ENCODE peak calls at places on chromosomes 4 and X, in five cellular contexts. P is K562, J is SK-N-SH, C is GM12878, H is HepG2. M is an unnamed sample.
A peak's percentile ranks its signal among the peaks of the same experiment; 100 is the strongest.

GRCh38 chrX:9785944-9786741 is at the start of gene SHROOM2:
- DNase-seq in H (no peak), J (peak; percentile 72), C (no peak), P (peak; percentile 27), M (no peak)

GRCh38 chrX:11888421-11888820 is 130.4 kb downstream of the MSL3 start:
- DNase-seq in J (no peak), H (no peak), C (no peak), P (no peak), M (no peak)

GRCh38 chr4:27154706-27155105 is 294.1 kb downstream of the STIM2 start:
- DNase-seq in J (no peak), P (no peak), H (no peak), C (no peak), M (no peak)

GRCh38 chr4:128346054-128346716 is 58.6 kb upstream of the PGRMC2 start:
- DNase-seq in H (no peak), J (no peak), C (no peak), P (no peak), M (no peak)

GRCh38 chrX:130933358-130933757 is 30.3 kb upstream of the ENOX2 start:
- DNase-seq in J (no peak), P (no peak), H (no peak), C (no peak), M (no peak)

GRCh38 chr4:15078682-15079642 is 76.7 kb downstream of the CPEB2 start:
- DNase-seq in H (no peak), C (no peak), P (no peak), J (no peak), M (no peak)

GRCh38 chr4:105978684-105979296 is 83.5 kb downstream of the NPNT start:
- DNase-seq in P (no peak), C (no peak), J (no peak), H (no peak), M (no peak)

GRCh38 chr4:55216871-55217635 is 91.7 kb upstream of the KDR start:
- DNase-seq in P (no peak), J (no peak), C (no peak), H (no peak), M (no peak)

GRCh38 chrX:107716045-107716684 is 59.4 kb downstream of the TSC22D3 start:
- DNase-seq in P (no peak), J (peak; percentile 89), H (no peak), C (no peak), M (peak; percentile 30)

GRCh38 chrX:118164138-118164537 is 47.5 kb upstream of the KLHL13 start:
- DNase-seq in H (no peak), J (no peak), C (no peak), P (no peak), M (no peak)

GRCh38 chrX:115632455-115632854 is 71.5 kb downstream of the PLS3 start:
- DNase-seq in P (no peak), C (no peak), H (no peak), J (no peak), M (no peak)

GRCh38 chr4:5618051-5619010 is 90.0 kb downstream of the EVC2 start:
- DNase-seq in J (no peak), C (no peak), H (no peak), P (no peak), M (no peak)

GRCh38 chrX:39050427-39050826 is 249.2 kb downstream of the MID1IP1 start:
- DNase-seq in J (no peak), H (no peak), P (no peak), C (no peak), M (no peak)
- TF ChIP-seq REST in J (no peak), H (no peak), P (no peak), C (no peak), M (no peak)

GRCh38 chr4:38930696-38931095 is 63.1 kb downstream of the FAM114A1 start:
- DNase-seq in J (peak; percentile 35), C (no peak), P (no peak), H (no peak), M (no peak)
- TF ChIP-seq EP300 in J (peak; percentile 32), C (no peak), P (no peak), H (no peak), M (no peak)

DNA sequence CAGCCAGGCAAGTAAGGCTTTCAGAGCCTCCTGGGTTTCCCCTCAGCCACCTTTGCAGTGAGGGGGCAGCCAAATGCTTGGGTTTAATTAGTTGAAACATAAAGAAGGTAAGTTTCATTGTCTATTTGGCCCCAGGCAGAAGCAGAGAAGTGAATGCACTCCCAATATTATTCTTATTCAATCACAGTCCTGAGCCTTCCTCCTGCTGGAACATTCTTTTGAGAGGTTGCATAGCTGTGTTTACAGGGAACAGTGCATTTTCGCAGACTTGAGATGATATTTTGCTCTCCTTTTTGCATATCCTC is 13.9 kb downstream of the SLC2A9 start:
- DNase-seq in J (no peak), C (no peak), H (no peak), P (no peak), M (no peak)
- H3K4me1 ChIP-seq in J (no peaks in the 10 kb centered on the region), C (peaks cover 59% of the 10 kb centered on the region), H (peaks cover 99% of the 10 kb centered on the region), P (no peaks in the 10 kb centered on the region), M (peaks cover 43% of the 10 kb centered on the region)

GRCh38 chr4:7772708-7773385 is 166.8 kb downstream of the AFAP1 start:
- DNase-seq in P (no peak), J (no peak), H (no peak), C (no peak), M (no peak)
- TF ChIP-seq REST in P (no peak), J (no peak), H (no peak), C (no peak), M (no peak)

GRCh38 chr4:108512615-108513505 is 107.5 kb upstream of the RPL34 start:
- DNase-seq in P (peak; percentile 26), C (no peak), H (peak; percentile 29), J (peak; percentile 34), M (peak; percentile 11)
- TF ChIP-seq EP300 in P (no peak), C (no peak), H (no peak), J (no peak), M (no peak)

DNA sequence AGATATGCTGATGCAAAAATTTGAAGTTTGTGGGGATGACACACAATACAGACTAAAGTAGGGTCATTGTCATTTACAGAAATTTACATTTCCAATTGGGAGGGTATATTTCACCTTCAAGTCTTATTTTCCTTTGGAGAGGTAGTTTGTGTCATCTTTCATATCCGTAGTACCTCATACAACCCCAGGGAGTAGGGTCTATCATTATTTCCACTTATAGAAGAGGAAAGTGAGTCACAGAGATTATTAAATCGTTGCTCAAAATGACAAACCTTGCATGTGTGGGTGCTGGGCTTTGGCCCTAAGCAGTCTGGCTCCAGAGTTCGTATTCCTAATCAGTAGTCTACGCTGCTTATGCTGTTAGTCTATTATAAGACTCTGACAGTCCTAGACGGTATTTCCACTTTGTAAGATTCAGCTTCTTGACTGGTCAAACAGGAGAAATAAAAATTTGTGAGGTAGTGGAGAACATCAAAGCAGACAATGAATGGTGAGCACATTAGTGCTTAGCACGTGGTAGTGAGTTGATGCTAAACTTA is 516.5 kb downstream of the PCDH7 start:
- DNase-seq in P (no peak), J (no peak), H (no peak), C (no peak), M (no peak)
- H3K4me1 ChIP-seq in P (no peaks in the 10 kb centered on the region), J (no peaks in the 10 kb centered on the region), H (no peaks in the 10 kb centered on the region), C (no peaks in the 10 kb centered on the region), M (no peaks in the 10 kb centered on the region)

DNA sequence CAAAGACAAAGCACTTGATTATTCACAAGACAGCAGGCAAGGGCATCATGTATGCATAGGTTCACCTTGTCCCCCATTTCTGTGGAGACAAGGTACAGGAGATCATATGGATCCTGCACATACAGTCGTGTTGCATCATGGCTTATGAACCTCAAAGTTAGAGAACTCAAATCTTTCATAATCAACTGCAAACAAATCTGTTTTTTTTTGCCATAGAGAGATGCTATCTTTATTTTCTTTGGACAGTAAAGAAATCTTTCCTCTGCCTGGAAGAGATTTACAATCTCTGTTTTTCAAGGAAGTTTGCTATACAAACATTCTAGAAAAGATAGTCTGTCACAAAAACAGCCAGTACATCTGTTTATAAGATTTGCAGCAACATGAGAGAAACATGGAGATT is 578.8 kb downstream of the ANKRD50 start:
- DNase-seq in J (no peak), P (no peak), C (no peak), H (no peak), M (no peak)
- TF ChIP-seq REST in J (no peak), P (no peak), C (no peak), H (no peak), M (no peak)

GRCh38 chrX:68443155-68443868 is 10.0 kb upstream of the OPHN1 start:
- DNase-seq in C (peak; percentile 9), J (no peak), P (no peak), H (peak; percentile 6), M (no peak)
- TF ChIP-seq EP300 in C (no peak), J (no peak), P (no peak), H (no peak), M (no peak)

DNA sequence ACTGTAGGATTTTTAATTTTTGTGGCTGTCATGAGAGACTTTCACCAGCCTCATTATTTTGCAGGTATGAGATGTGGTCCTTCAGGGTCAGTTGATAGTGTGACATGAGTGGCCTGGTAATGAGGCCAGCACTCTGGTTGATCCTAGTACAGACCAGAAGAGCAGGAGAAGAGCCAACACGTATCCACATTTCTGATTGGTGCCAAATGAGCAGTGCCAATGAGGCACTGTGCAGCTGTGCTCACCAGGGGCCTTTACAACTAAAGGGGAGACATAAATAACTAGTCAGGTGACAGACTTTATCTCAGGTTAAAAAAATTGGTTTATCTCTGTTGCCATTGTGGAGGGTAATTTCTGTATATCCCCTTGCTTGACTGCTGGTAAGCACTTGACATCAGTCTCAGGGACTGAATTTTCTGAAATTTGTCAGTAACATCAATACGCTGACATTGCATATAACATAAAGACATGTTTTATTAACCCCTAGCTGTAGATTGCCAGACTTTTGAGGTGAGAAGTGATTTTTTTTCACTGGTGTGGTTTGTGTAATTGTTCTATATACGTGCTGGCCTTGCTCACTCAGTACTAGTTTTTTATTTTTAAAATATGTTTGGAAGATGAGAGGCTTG is 101.2 kb downstream of the AFF1 start:
- DNase-seq in H (no peak), C (no peak), J (no peak), P (no peak), M (no peak)
- H3K4me1 ChIP-seq in H (peaks cover 34% of the 10 kb centered on the region), C (peaks cover 54% of the 10 kb centered on the region), J (peaks cover 46% of the 10 kb centered on the region), P (peaks cover 13% of the 10 kb centered on the region), M (peaks cover 75% of the 10 kb centered on the region)

DNA sequence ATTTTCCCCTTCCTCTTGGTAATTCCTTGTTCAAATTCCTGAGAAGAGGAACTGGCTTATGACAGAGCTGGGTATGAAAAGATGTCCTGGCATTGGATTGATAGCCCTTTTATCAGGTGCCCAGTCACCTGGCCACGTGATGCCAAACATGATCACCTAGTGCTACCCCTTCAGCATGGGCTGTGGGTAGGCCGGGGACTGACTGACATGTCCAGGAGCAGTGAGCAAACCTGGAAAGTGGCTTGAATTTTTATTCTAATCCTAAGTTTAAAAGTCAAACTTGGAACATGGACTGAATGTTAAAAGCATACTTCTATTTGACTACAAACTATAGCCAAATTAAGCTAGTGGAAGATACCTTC is 99.7 kb upstream of the CXCL13 start:
- DNase-seq in P (no peak), C (no peak), J (no peak), H (no peak), M (no peak)
- TF ChIP-seq REST in P (no peak), C (no peak), J (no peak), H (no peak), M (no peak)